ENCODE peak calls at places on chromosomes 13 and 19, in ten cellular contexts. B is nephron progenitor cell; A is KBM-7; D is mucosa of gallbladder; I is MV-4-11; M is activated CD4-positive, alpha-beta T cell treated with anti-CD3 and anti-CD28 coated beads, Interleukin-2, amount 50 U/mL, for 1 hour; U is body of pancreas; P is ELR; V is LoVo; L is activated naive CD8-positive, alpha-beta T cell treated with anti-CD3 and anti-CD28 coated beads, Interleukin-2, amount 50 U/mL, for 24 hours. R is an unnamed sample.

GRCh38 chr19:29515706-29516357 is 10.0 kb upstream of the VSTM2B start:
- DNase-seq in D (no peak), A (no peak), M (no peak), V (no peak), B (no peak), I (no peak), U (no peak), P (no peak), L (no peak), R (no peak)

GRCh38 chr13:114237415-114238112 is 2.9 kb downstream of the CDC16 start:
- DNase-seq in M (no peak), V (no peak), D (no peak), I (no peak), P (no peak), A (no peak), U (no peak), B (no peak), L (no peak), R (no peak)

GRCh38 chr13:38430761-38431160 is 81.1 kb downstream of the UFM1 start:
- DNase-seq in P (peak; percentile 11), L (no peak), B (no peak), U (no peak), V (no peak), D (no peak), I (no peak), M (no peak), A (no peak), R (no peak)

GRCh38 chr13:43411211-43411610 is 375.6 kb downstream of the ENOX1 start:
- DNase-seq in B (no peak), U (no peak), D (no peak), L (no peak), M (no peak), A (no peak), I (no peak), V (no peak), P (no peak), R (no peak)

GRCh38 chr13:113267642-113268405 is 29.2 kb upstream of the LAMP1 start:
- DNase-seq in V (no peak), I (no peak), B (no peak), P (no peak), L (no peak), U (no peak), D (no peak), A (no peak), M (no peak), R (no peak)

GRCh38 chr13:43331676-43332075 is 308.3 kb downstream of the DNAJC15 start:
- DNase-seq in I (no peak), D (peak; percentile 19), A (no peak), V (no peak), U (no peak), B (no peak), P (no peak), M (no peak), L (no peak), R (no peak)

GRCh38 chr13:75587679-75588078 is 38.1 kb downstream of the UCHL3 start:
- DNase-seq in B (no peak), D (no peak), M (no peak), A (no peak), I (peak; percentile 8), V (no peak), L (no peak), U (no peak), P (no peak), R (peak; percentile 40)

GRCh38 chr19:55451522-55452380 is 8.7 kb upstream of the SHISA7 start:
- DNase-seq in P (no peak), A (no peak), D (no peak), I (no peak), V (no peak), L (no peak), M (peak; percentile 38), U (no peak), B (peak; percentile 58), R (no peak)

GRCh38 chr13:111850458-111850857 is 216.5 kb upstream of the SOX1 start:
- DNase-seq in P (no peak), D (no peak), B (no peak), I (no peak), A (no peak), L (no peak), M (no peak), U (no peak), V (no peak), R (no peak)

GRCh38 chr19:13001502-13002388 is 6.5 kb downstream of the NFIX start:
- DNase-seq in V (no peak), B (no peak), M (no peak), A (no peak), D (peak; percentile 54), L (no peak), P (no peak), I (no peak), U (peak; percentile 48), R (no peak)

GRCh38 chr19:19214892-19215291 is 3.1 kb downstream of the NCAN start:
- DNase-seq in M (peak; percentile 30), U (peak; percentile 33), P (peak; percentile 41), A (peak; percentile 68), B (peak; percentile 98), I (peak; percentile 34), V (peak; percentile 50), L (peak; percentile 49), D (peak; percentile 20), R (no peak)

GRCh38 chr19:1066748-1067340 is at the start of gene ARHGAP45:
- DNase-seq in L (peak; percentile 88), D (no peak), U (no peak), P (no peak), I (peak; percentile 82), V (no peak), A (peak; percentile 74), M (peak; percentile 80), B (peak; percentile 54), R (no peak)

GRCh38 chr13:99307648-99308339 is 595 bp upstream of the GPR183 start:
- DNase-seq in V (no peak), D (no peak), B (no peak), L (peak; percentile 70), P (peak; percentile 91), U (peak; percentile 50), A (peak; percentile 15), M (peak; percentile 45), I (peak; percentile 69), R (peak; percentile 78)

GRCh38 chr19:49597703-49597974 is 6.7 kb downstream of the PRR12 start:
- DNase-seq in D (no peak), M (no peak), A (no peak), L (no peak), P (no peak), V (no peak), U (no peak), B (no peak), I (no peak), R (no peak)

GRCh38 chr19:43731854-43732253 is 16.0 kb downstream of the IRGC start:
- DNase-seq in A (no peak), L (no peak), P (no peak), V (no peak), B (no peak), I (peak; percentile 96), M (no peak), U (no peak), D (no peak), R (no peak)

GRCh38 chr19:2330632-2331284 is 2.3 kb downstream of the SPPL2B start:
- DNase-seq in L (no peak), B (peak; percentile 54), A (no peak), I (peak; percentile 53), D (peak; percentile 83), V (peak; percentile 84), M (no peak), P (no peak), U (peak; percentile 77), R (no peak)

GRCh38 chr13:37751025-37751424 is 118.5 kb downstream of the TRPC4 start:
- DNase-seq in A (no peak), I (no peak), U (no peak), V (no peak), B (no peak), D (no peak), M (no peak), L (no peak), P (no peak), R (no peak)

GRCh38 chr13:104522235-104523072 is 1456.2 kb upstream of the SLC10A2 start:
- DNase-seq in B (no peak), D (no peak), L (no peak), U (no peak), V (no peak), M (no peak), P (no peak), A (no peak), I (no peak), R (no peak)

GRCh38 chr13:33448889-33449288 is 163.3 kb upstream of the STARD13 start:
- DNase-seq in A (no peak), P (no peak), M (no peak), I (no peak), V (no peak), U (no peak), B (no peak), L (no peak), D (no peak), R (no peak)